ENCODE peak calls at places on chromosomes 11 and 22, in four cellular contexts. One of them, this sample, is unnamed.

GRCh38 chr11:47234669-47235075 is 13.9 kb downstream of the ACP2 start:
- DNase-seq in lower lobe of right lung: peak; percentile 59
- DNase-seq in tibial artery: no peak
- DNase-seq in neural crest cell: no peak
- DNase-seq in this sample: no peak

GRCh38 chr22:18952022-18952421 is 15.9 kb upstream of the PRODH start:
- DNase-seq in lower lobe of right lung: peak; percentile 13
- DNase-seq in tibial artery: no peak
- DNase-seq in neural crest cell: no peak
- DNase-seq in this sample: no peak

GRCh38 chr11:123509737-123510578 is 79.9 kb downstream of the GRAMD1B start:
- DNase-seq in lower lobe of right lung: no peak
- DNase-seq in tibial artery: no peak
- DNase-seq in neural crest cell: peak; percentile 51
- DNase-seq in this sample: no peak

GRCh38 chr11:9330387-9331384 is 16.3 kb upstream of the TMEM41B start:
- DNase-seq in lower lobe of right lung: peak; percentile 52
- DNase-seq in tibial artery: no peak
- DNase-seq in neural crest cell: no peak
- DNase-seq in this sample: no peak

GRCh38 chr11:124172076-124172475 is 11.1 kb upstream of the OR10D3 start:
- DNase-seq in lower lobe of right lung: no peak
- DNase-seq in tibial artery: no peak
- DNase-seq in neural crest cell: no peak
- DNase-seq in this sample: no peak

GRCh38 chr11:113862430-113862829 is 12.9 kb downstream of the USP28 start:
- DNase-seq in lower lobe of right lung: no peak
- DNase-seq in tibial artery: no peak
- DNase-seq in neural crest cell: no peak
- DNase-seq in this sample: no peak

GRCh38 chr11:119319702-119320592 is 3.0 kb upstream of the MCAM start:
- DNase-seq in lower lobe of right lung: no peak
- DNase-seq in tibial artery: peak; percentile 78
- DNase-seq in neural crest cell: peak; percentile 73
- DNase-seq in this sample: no peak

GRCh38 chr22:39230261-39231196 is 14.3 kb downstream of the PDGFB start:
- DNase-seq in lower lobe of right lung: no peak
- DNase-seq in tibial artery: no peak
- DNase-seq in neural crest cell: no peak
- DNase-seq in this sample: no peak

GRCh38 chr11:128469220-128469619 is 118.1 kb downstream of the ETS1 start:
- DNase-seq in lower lobe of right lung: no peak
- DNase-seq in tibial artery: no peak
- DNase-seq in neural crest cell: no peak
- DNase-seq in this sample: no peak
- TF ChIP-seq CTCF in lower lobe of right lung: no peak
- TF ChIP-seq CTCF in tibial artery: no peak
- TF ChIP-seq CTCF in neural crest cell: no peak
- TF ChIP-seq CTCF in this sample: no peak

DNA sequence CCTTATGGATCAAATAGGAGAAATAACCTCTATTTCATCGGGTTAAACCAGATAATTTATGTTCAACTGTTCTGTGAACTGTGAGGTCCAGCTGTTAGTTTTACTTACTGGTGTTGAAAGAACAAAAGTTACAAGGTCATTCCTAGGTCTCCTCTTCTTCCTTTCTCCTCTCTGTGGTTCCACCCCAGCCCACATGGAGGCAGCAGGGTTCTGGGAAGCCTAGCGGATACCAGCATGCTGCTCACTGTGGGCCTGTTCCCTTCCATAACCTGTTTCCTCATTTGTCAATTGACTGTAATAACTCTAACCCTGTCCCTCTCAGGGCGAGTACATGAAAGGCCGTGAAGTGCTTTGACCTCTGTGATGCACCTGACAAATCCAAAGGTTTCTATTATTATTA is 27.8 kb downstream of the RELT start:
- DNase-seq in lower lobe of right lung: peak; percentile 80
- DNase-seq in tibial artery: no peak
- DNase-seq in neural crest cell: peak; percentile 42
- DNase-seq in this sample: no peak
- TF ChIP-seq CTCF in lower lobe of right lung: peak; percentile 69
- TF ChIP-seq CTCF in tibial artery: peak; percentile 67
- TF ChIP-seq CTCF in neural crest cell: peak; percentile 62
- TF ChIP-seq CTCF in this sample: peak; percentile 56

DNA sequence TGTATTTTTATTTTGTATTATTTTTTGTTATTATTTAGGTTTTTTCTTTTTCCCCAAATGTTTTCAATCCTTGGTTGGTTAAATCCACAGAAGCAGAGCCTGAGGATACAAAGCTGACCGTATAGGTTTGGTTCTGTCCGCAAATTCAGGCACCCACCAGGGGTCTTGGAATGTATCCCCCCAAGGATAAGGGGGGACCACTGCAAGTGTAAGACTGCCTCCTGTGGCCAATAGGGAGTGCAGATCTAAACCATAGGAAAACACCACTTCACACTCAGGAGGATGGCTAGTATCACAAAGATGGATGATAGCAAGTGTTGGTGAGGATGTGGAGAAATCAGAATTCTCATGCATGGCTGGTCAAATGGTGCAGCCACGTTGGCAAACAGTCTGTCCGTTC is 20.0 kb downstream of the CPT1A start:
- DNase-seq in lower lobe of right lung: no peak
- DNase-seq in tibial artery: no peak
- DNase-seq in neural crest cell: no peak
- DNase-seq in this sample: no peak
- TF ChIP-seq CTCF in lower lobe of right lung: no peak
- TF ChIP-seq CTCF in tibial artery: no peak
- TF ChIP-seq CTCF in neural crest cell: no peak
- TF ChIP-seq CTCF in this sample: no peak

GRCh38 chr11:101439488-101439887 is 144.3 kb downstream of the TRPC6 start:
- DNase-seq in lower lobe of right lung: no peak
- DNase-seq in tibial artery: no peak
- DNase-seq in neural crest cell: no peak
- DNase-seq in this sample: no peak
- TF ChIP-seq CTCF in lower lobe of right lung: no peak
- TF ChIP-seq CTCF in tibial artery: no peak
- TF ChIP-seq CTCF in neural crest cell: no peak
- TF ChIP-seq CTCF in this sample: no peak

GRCh38 chr11:12655842-12656241 is 18.4 kb upstream of the TEAD1 start:
- DNase-seq in lower lobe of right lung: no peak
- DNase-seq in tibial artery: no peak
- DNase-seq in neural crest cell: no peak
- DNase-seq in this sample: no peak

GRCh38 chr11:12657981-12658380 is 16.2 kb upstream of the TEAD1 start:
- DNase-seq in lower lobe of right lung: no peak
- DNase-seq in tibial artery: no peak
- DNase-seq in neural crest cell: no peak
- DNase-seq in this sample: no peak

GRCh38 chr11:12662101-12662500 is 12.1 kb upstream of the TEAD1 start:
- DNase-seq in lower lobe of right lung: no peak
- DNase-seq in tibial artery: no peak
- DNase-seq in neural crest cell: no peak
- DNase-seq in this sample: no peak

GRCh38 chr11:12653729-12654128 is 20.5 kb upstream of the TEAD1 start:
- DNase-seq in lower lobe of right lung: no peak
- DNase-seq in tibial artery: no peak
- DNase-seq in neural crest cell: no peak
- DNase-seq in this sample: no peak

GRCh38 chr11:12657336-12657735 is 16.9 kb upstream of the TEAD1 start:
- DNase-seq in lower lobe of right lung: no peak
- DNase-seq in tibial artery: no peak
- DNase-seq in neural crest cell: no peak
- DNase-seq in this sample: no peak
- TF ChIP-seq CTCF in lower lobe of right lung: no peak
- TF ChIP-seq CTCF in tibial artery: no peak
- TF ChIP-seq CTCF in neural crest cell: no peak
- TF ChIP-seq CTCF in this sample: no peak

GRCh38 chr22:50225200-50225969 is 19.4 kb downstream of the TUBGCP6 start:
- DNase-seq in lower lobe of right lung: no peak
- DNase-seq in tibial artery: no peak
- DNase-seq in neural crest cell: no peak
- DNase-seq in this sample: no peak

GRCh38 chr22:50228366-50228765 is 16.5 kb downstream of the TUBGCP6 start:
- DNase-seq in lower lobe of right lung: peak; percentile 30
- DNase-seq in tibial artery: no peak
- DNase-seq in neural crest cell: no peak
- DNase-seq in this sample: no peak

GRCh38 chr22:50224071-50224470 is 20.8 kb downstream of the TUBGCP6 start:
- DNase-seq in lower lobe of right lung: no peak
- DNase-seq in tibial artery: no peak
- DNase-seq in neural crest cell: no peak
- DNase-seq in this sample: no peak

GRCh38 chr22:50227588-50228215 is 17.1 kb downstream of the TUBGCP6 start:
- DNase-seq in lower lobe of right lung: peak; percentile 38
- DNase-seq in tibial artery: no peak
- DNase-seq in neural crest cell: no peak
- DNase-seq in this sample: no peak

GRCh38 chr22:50226224-50227165 is 18.3 kb downstream of the TUBGCP6 start:
- DNase-seq in lower lobe of right lung: peak; percentile 39
- DNase-seq in tibial artery: no peak
- DNase-seq in neural crest cell: no peak
- DNase-seq in this sample: no peak
- TF ChIP-seq CTCF in lower lobe of right lung: no peak
- TF ChIP-seq CTCF in tibial artery: no peak
- TF ChIP-seq CTCF in neural crest cell: no peak
- TF ChIP-seq CTCF in this sample: no peak

GRCh38 chr11:69437001-69437875 is 44.2 kb upstream of the LINC01488 start:
- DNase-seq in lower lobe of right lung: peak; percentile 84
- DNase-seq in tibial artery: no peak
- DNase-seq in neural crest cell: no peak
- DNase-seq in this sample: no peak
- TF ChIP-seq CTCF in lower lobe of right lung: no peak
- TF ChIP-seq CTCF in tibial artery: no peak
- TF ChIP-seq CTCF in neural crest cell: no peak
- TF ChIP-seq CTCF in this sample: no peak

GRCh38 chr11:72704028-72704782 is 30.0 kb upstream of the PDE2A start:
- DNase-seq in lower lobe of right lung: no peak
- DNase-seq in tibial artery: no peak
- DNase-seq in neural crest cell: no peak
- DNase-seq in this sample: no peak
- TF ChIP-seq CTCF in lower lobe of right lung: peak; percentile 12
- TF ChIP-seq CTCF in tibial artery: no peak
- TF ChIP-seq CTCF in neural crest cell: no peak
- TF ChIP-seq CTCF in this sample: no peak